ENCODE peak calls at places on chromosomes 13 and 19, in four cellular contexts. X, T, R and U are unnamed samples.

GRCh38 chr13:113970810-113971470 is 2.9 kb downstream of the C13orf46 start:
- DNase-seq in X (no peak), T (no peak), R (peak; percentile 23), U (no peak)

GRCh38 chr19:33629826-33630375 is 8.1 kb downstream of the CHST8 start:
- DNase-seq in X (no peak), T (peak; percentile 19), R (no peak), U (no peak)

GRCh38 chr13:36673838-36674326 is at the start of gene SERTM1:
- DNase-seq in X (no peak), T (peak; percentile 86), R (no peak), U (peak; percentile 15)

GRCh38 chr13:50081106-50081898 is 66.1 kb downstream of the KCNRG start:
- DNase-seq in X (peak; percentile 66), T (peak; percentile 63), R (no peak), U (peak; percentile 51)

GRCh38 chr19:44891016-44891882 is at the start of gene TOMM40:
- DNase-seq in X (peak; percentile 100), T (no peak), R (peak; percentile 100), U (no peak)

GRCh38 chr19:11673608-11674041 is 65.1 kb downstream of the ZNF823 start:
- DNase-seq in X (peak; percentile 55), T (peak; percentile 87), R (peak; percentile 55), U (peak; percentile 90)

GRCh38 chr13:103436057-103436654 is 369.9 kb upstream of the SLC10A2 start:
- DNase-seq in X (no peak), T (peak; percentile 43), R (no peak), U (no peak)

GRCh38 chr13:76917096-76917495 is 30.9 kb upstream of the KCTD12 start:
- DNase-seq in X (peak; percentile 34), T (no peak), R (peak; percentile 16), U (no peak)

GRCh38 chr13:35512271-35512920 is 35.9 kb upstream of the MAB21L1 start:
- DNase-seq in X (peak; percentile 9), T (no peak), R (peak; percentile 90), U (peak; percentile 4)

GRCh38 chr13:20415288-20415644 is 110.4 kb downstream of the CRYL1 start:
- DNase-seq in X (no peak), T (no peak), R (no peak), U (no peak)

GRCh38 chr13:99150575-99151370 is 49.9 kb upstream of the UBAC2 start:
- DNase-seq in X (peak; percentile 2), T (no peak), R (peak; percentile 27), U (peak; percentile 76)

GRCh38 chr13:37479901-37480300 is 118.7 kb downstream of the POSTN start:
- DNase-seq in X (no peak), T (no peak), R (peak; percentile 23), U (no peak)

GRCh38 chr13:84645196-84646071 is 763.2 kb upstream of the SLITRK1 start:
- DNase-seq in X (peak; percentile 35), T (no peak), R (peak; percentile 71), U (no peak)

GRCh38 chr13:96091164-96091931 is 1.4 kb downstream of the HS6ST3 start:
- DNase-seq in X (no peak), T (peak; percentile 64), R (no peak), U (no peak)

GRCh38 chr13:73306688-73307087 is 247.9 kb downstream of the KLF5 start:
- DNase-seq in X (no peak), T (no peak), R (no peak), U (no peak)

GRCh38 chr19:35063940-35064818 is 22.7 kb downstream of the HPN start:
- DNase-seq in X (peak; percentile 46), T (no peak), R (peak; percentile 84), U (no peak)

GRCh38 chr13:20713751-20714150 is 10.3 kb downstream of the IL17D start:
- DNase-seq in X (peak; percentile 23), T (no peak), R (peak; percentile 39), U (no peak)

GRCh38 chr19:41928754-41929535 is 696 bp upstream of the ERFL start:
- DNase-seq in X (no peak), T (no peak), R (no peak), U (no peak)

GRCh38 chr13:95724252-95724651 is 47.3 kb downstream of the DNAJC3 start:
- DNase-seq in X (peak; percentile 16), T (no peak), R (peak; percentile 37), U (no peak)

GRCh38 chr13:79451500-79451962 is 29.4 kb upstream of the NDFIP2 start:
- DNase-seq in X (peak; percentile 96), T (peak; percentile 42), R (peak; percentile 92), U (peak; percentile 82)

GRCh38 chr19:44777715-44778347 is at the start of gene CBLC:
- DNase-seq in X (no peak), T (peak; percentile 97), R (no peak), U (peak; percentile 94)

GRCh38 chr13:47004022-47004421 is 107.2 kb upstream of the HTR2A start:
- DNase-seq in X (peak; percentile 20), T (no peak), R (peak; percentile 10), U (no peak)

GRCh38 chr13:59501004-59501403 is 662.7 kb downstream of the DIAPH3 start:
- DNase-seq in X (no peak), T (no peak), R (no peak), U (no peak)

GRCh38 chr13:109381546-109382180 is 404.7 kb downstream of the IRS2 start:
- DNase-seq in X (peak; percentile 51), T (no peak), R (peak; percentile 71), U (peak; percentile 67)

GRCh38 chr13:85132986-85133385 is 666.2 kb downstream of the SLITRK6 start:
- DNase-seq in X (no peak), T (no peak), R (no peak), U (no peak)

GRCh38 chr13:39881383-39881782 is 225.9 kb downstream of the COG6 start:
- DNase-seq in X (no peak), T (no peak), R (no peak), U (no peak)

GRCh38 chr19:45499196-45500180 is 1.2 kb downstream of the PPM1N start:
- DNase-seq in X (peak; percentile 44), T (peak; percentile 99), R (no peak), U (no peak)

GRCh38 chr13:49113526-49114286 is 106.4 kb upstream of the MLNR start:
- DNase-seq in X (peak; percentile 37), T (no peak), R (peak; percentile 82), U (peak; percentile 46)

GRCh38 chr19:33429891-33430673 is 56.6 kb downstream of the CEBPG start:
- DNase-seq in X (no peak), T (no peak), R (no peak), U (no peak)

GRCh38 chr19:646798-647565 is 7.3 kb downstream of the FGF22 start:
- DNase-seq in X (no peak), T (no peak), R (no peak), U (no peak)

GRCh38 chr13:43360911-43361605 is 337.7 kb downstream of the DNAJC15 start:
- DNase-seq in X (peak; percentile 33), T (no peak), R (peak; percentile 63), U (no peak)

GRCh38 chr13:59270327-59270726 is 893.4 kb downstream of the DIAPH3 start:
- DNase-seq in X (no peak), T (no peak), R (no peak), U (no peak)

GRCh38 chr19:28514166-28514565 is 698.8 kb downstream of the UQCRFS1 start:
- DNase-seq in X (no peak), T (no peak), R (no peak), U (no peak)

GRCh38 chr13:110617326-110618072 is 2.2 kb downstream of the NAXD start:
- DNase-seq in X (peak; percentile 86), T (no peak), R (peak; percentile 97), U (no peak)

GRCh38 chr19:47111081-47111589 is 2.4 kb downstream of the ZC3H4 start:
- DNase-seq in X (no peak), T (no peak), R (no peak), U (no peak)

GRCh38 chr13:107767119-107767518 is 448.2 kb downstream of the LIG4 start:
- DNase-seq in X (peak; percentile 18), T (no peak), R (no peak), U (no peak)

GRCh38 chr13:110017379-110017778 is 231.0 kb upstream of the IRS2 start:
- DNase-seq in X (peak; percentile 90), T (peak; percentile 60), R (peak; percentile 95), U (peak; percentile 61)

GRCh38 chr19:38596057-38596981 is 21.4 kb downstream of the MAP4K1 start:
- DNase-seq in X (peak; percentile 4), T (peak; percentile 96), R (no peak), U (peak; percentile 32)

GRCh38 chr19:37719927-37720265 is 335 bp upstream of the ZNF607 start:
- DNase-seq in X (no peak), T (no peak), R (no peak), U (no peak)

GRCh38 chr19:38378866-38379265 is 4.5 kb downstream of the PSMD8 start:
- DNase-seq in X (no peak), T (no peak), R (peak; percentile 59), U (no peak)

GRCh38 chr19:30635026-30635985 is 263.1 kb downstream of the ZNF536 start:
- DNase-seq in X (no peak), T (no peak), R (no peak), U (no peak)

GRCh38 chr19:30640266-30640965 is 268.2 kb downstream of the ZNF536 start:
- DNase-seq in X (no peak), T (no peak), R (no peak), U (no peak)

GRCh38 chr19:30634431-30634830 is 262.2 kb downstream of the ZNF536 start:
- DNase-seq in X (no peak), T (no peak), R (no peak), U (no peak)

GRCh38 chr19:30637926-30638325 is 265.7 kb downstream of the ZNF536 start:
- DNase-seq in X (no peak), T (no peak), R (no peak), U (no peak)

DNA sequence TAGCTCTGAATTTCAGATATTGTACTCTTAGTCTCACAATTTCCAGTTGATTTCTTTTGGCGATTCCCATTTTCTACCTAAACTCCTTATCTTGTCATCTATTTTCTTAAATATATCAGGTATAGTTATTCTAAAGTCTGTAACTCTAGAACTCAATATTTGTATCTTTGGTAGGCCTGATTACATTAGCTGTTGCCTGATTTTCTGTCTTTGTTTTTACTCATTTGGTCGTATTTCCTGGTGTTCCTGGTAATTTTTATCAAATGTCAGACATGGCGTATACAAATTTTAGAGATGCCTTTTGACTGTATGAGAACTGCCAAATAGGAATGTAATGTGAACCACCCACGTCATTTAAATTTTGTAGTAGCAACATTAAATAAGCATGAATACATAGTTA is 266.7 kb downstream of the ZNF536 start:
- DNase-seq in X (no peak), T (no peak), R (no peak), U (no peak)
- H4K8ac ChIP-seq in X (no peak overlapping the region), T (no peak overlapping the region), R (no peak overlapping the region), U (no peak overlapping the region)

GRCh38 chr19:48616041-48616436 is 1.2 kb upstream of the FAM83E start:
- DNase-seq in X (no peak), T (no peak), R (no peak), U (no peak)
- H4K8ac ChIP-seq in X (no peak overlapping the region), T (no peak overlapping the region), R (no peak overlapping the region), U (no peak overlapping the region)

GRCh38 chr19:18905520-18906236 is 9.7 kb upstream of the CERS1 start:
- DNase-seq in X (no peak), T (no peak), R (no peak), U (no peak)
- H4K8ac ChIP-seq in X (no peak overlapping the region), T (no peak overlapping the region), R (no peak overlapping the region), U (no peak overlapping the region)

GRCh38 chr19:2061093-2061935 is 10.3 kb upstream of the MKNK2 start:
- DNase-seq in X (peak; percentile 98), T (peak; percentile 98), R (peak; percentile 95), U (peak; percentile 99)

GRCh38 chr19:2057484-2058469 is 6.7 kb upstream of the MKNK2 start:
- DNase-seq in X (no peak), T (no peak), R (no peak), U (no peak)

GRCh38 chr19:2056810-2057192 is 5.8 kb upstream of the MKNK2 start:
- DNase-seq in X (no peak), T (peak; percentile 26), R (no peak), U (no peak)

GRCh38 chr19:2059422-2060201 is 8.6 kb upstream of the MKNK2 start:
- DNase-seq in X (peak; percentile 91), T (no peak), R (peak; percentile 61), U (peak; percentile 76)

GRCh38 chr19:2058570-2059421 is 7.8 kb upstream of the MKNK2 start:
- DNase-seq in X (no peak), T (no peak), R (no peak), U (no peak)
- H4K8ac ChIP-seq in X (peak overlapping the region; percentile 99), T (no peak overlapping the region), R (peak overlapping the region; percentile 93), U (peak overlapping the region; percentile 79)